ENCODE peak calls at places on chromosomes 2 and 18, in four cellular contexts. F is mucosa of descending colon, X is neural progenitor cell, L is cardiac muscle cell. R is an unnamed sample.
A peak's percentile ranks its signal among the peaks of the same experiment; 100 is the strongest.

GRCh38 chr2:174593041-174593440 is 4.6 kb downstream of the WIPF1 start:
- DNase-seq in F (no peak), X (no peak), L (no peak), R (no peak)

GRCh38 chr2:64233396-64233922 is 89.2 kb upstream of the PELI1 start:
- DNase-seq in F (no peak), X (no peak), L (no peak), R (no peak)

GRCh38 chr2:174603280-174603679 is 5.7 kb upstream of the WIPF1 start:
- DNase-seq in F (no peak), X (peak; percentile 66), L (peak; percentile 70), R (no peak)

GRCh38 chr2:54601339-54601738 is 122.1 kb upstream of the EML6 start:
- DNase-seq in F (no peak), X (no peak), L (no peak), R (no peak)

GRCh38 chr2:198441876-198442275 is 637.5 kb downstream of the PLCL1 start:
- DNase-seq in F (no peak), X (no peak), L (no peak), R (no peak)

GRCh38 chr18:77102246-77103040 is 30.1 kb downstream of the MBP start:
- DNase-seq in F (no peak), X (no peak), L (no peak), R (peak; percentile 68)

GRCh38 chr2:210528716-210529115 is 27.7 kb upstream of the CPS1 start:
- DNase-seq in F (no peak), X (no peak), L (no peak), R (no peak)

GRCh38 chr18:76115580-76115979 is 379.5 kb downstream of the ZNF516 start:
- DNase-seq in F (no peak), X (no peak), L (no peak), R (no peak)

GRCh38 chr2:72770879-72771461 is 54.9 kb downstream of the EXOC6B start:
- DNase-seq in F (no peak), X (peak; percentile 74), L (peak; percentile 83), R (peak; percentile 12)

GRCh38 chr18:48631851-48632250 is 93.0 kb downstream of the CTIF start:
- DNase-seq in F (no peak), X (no peak), L (no peak), R (no peak)

GRCh38 chr2:102449370-102449974 is 23.6 kb upstream of the SLC9A4 start:
- DNase-seq in F (peak; percentile 50), X (peak; percentile 37), L (peak; percentile 51), R (no peak)

GRCh38 chr2:172969609-172970008 is 106.0 kb upstream of the MAP3K20 start:
- DNase-seq in F (no peak), X (no peak), L (no peak), R (no peak)

GRCh38 chr2:178882666-178883440 is 75.6 kb upstream of the TTN start:
- DNase-seq in F (no peak), X (no peak), L (no peak), R (peak; percentile 60)

GRCh38 chr2:10133007-10133647 is 10.6 kb downstream of the RRM2 start:
- DNase-seq in F (no peak), X (no peak), L (no peak), R (no peak)

GRCh38 chr18:45910405-45911023 is 56.6 kb downstream of the EPG5 start:
- DNase-seq in F (peak; percentile 63), X (peak; percentile 71), L (peak; percentile 64), R (peak; percentile 10)

GRCh38 chr18:48842259-48843061 is 108.3 kb downstream of the SMAD7 start:
- DNase-seq in F (peak; percentile 45), X (no peak), L (peak; percentile 34), R (no peak)

GRCh38 chr18:650428-650858 is 7.0 kb upstream of the TYMS start:
- DNase-seq in F (no peak), X (no peak), L (no peak), R (no peak)
- H3K4me3 ChIP-seq in F (no peak overlapping the region), X (no peak overlapping the region), L (no peak overlapping the region), R (no peak overlapping the region)

GRCh38 chr2:161427413-161428239 is 11.5 kb downstream of the TBR1 start:
- DNase-seq in F (peak; percentile 16), X (peak; percentile 44), L (no peak), R (no peak)
- H3K4me3 ChIP-seq in F (no peak overlapping the region), X (peak overlapping the region; percentile 30), L (no peak overlapping the region), R (peak overlapping the region; percentile 37)

DNA sequence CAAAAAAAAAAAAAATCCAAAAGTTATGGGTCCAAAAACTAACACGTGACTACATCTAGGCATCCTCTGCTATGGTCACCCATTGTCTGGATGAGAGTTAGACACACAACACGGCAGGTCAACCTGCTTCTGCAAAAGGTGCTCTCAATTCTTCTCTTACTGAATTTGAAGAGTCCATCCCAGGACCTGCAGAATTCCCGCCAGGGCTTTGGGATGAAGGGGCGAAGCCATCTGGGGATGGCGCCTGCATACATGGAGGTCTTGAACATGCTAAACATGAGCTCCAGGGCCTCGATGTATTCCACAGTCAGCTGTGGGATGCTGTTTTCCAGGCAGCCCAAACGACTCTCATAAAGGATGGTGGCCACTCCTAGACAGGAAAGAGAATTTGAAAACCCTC is 19.1 kb downstream of the CYP27C1 start:
- DNase-seq in F (no peak), X (no peak), L (no peak), R (no peak)
- H3K4me3 ChIP-seq in F (no peak overlapping the region), X (no peak overlapping the region), L (no peak overlapping the region), R (no peak overlapping the region)

GRCh38 chr18:4751523-4751922 is 296.4 kb upstream of the DLGAP1 start:
- DNase-seq in F (no peak), X (no peak), L (no peak), R (no peak)
- H3K4me3 ChIP-seq in F (no peak overlapping the region), X (no peak overlapping the region), L (no peak overlapping the region), R (no peak overlapping the region)

GRCh38 chr18:10798727-10799435 is 273.1 kb downstream of the NAPG start:
- DNase-seq in F (no peak), X (no peak), L (peak; percentile 51), R (no peak)
- H3K4me3 ChIP-seq in F (no peak overlapping the region), X (no peak overlapping the region), L (no peak overlapping the region), R (no peak overlapping the region)

GRCh38 chr2:73976803-73977202 is 7.9 kb upstream of the TET3 start:
- DNase-seq in F (no peak), X (no peak), L (no peak), R (no peak)
- H3K4me3 ChIP-seq in F (no peak overlapping the region), X (no peak overlapping the region), L (no peak overlapping the region), R (no peak overlapping the region)

GRCh38 chr2:27378809-27379290 is 1.7 kb downstream of the ZNF513 start:
- DNase-seq in F (no peak), X (no peak), L (no peak), R (no peak)
- H3K4me3 ChIP-seq in F (no peak overlapping the region), X (peak overlapping the region; percentile 61), L (peak overlapping the region; percentile 62), R (peak overlapping the region; percentile 82)

GRCh38 chr2:130755234-130756040 is at the start of gene AMER3:
- DNase-seq in F (no peak), X (peak; percentile 72), L (peak; percentile 75), R (no peak)
- H3K4me3 ChIP-seq in F (no peak within 1 kb of the TSS), X (peak within 1 kb of the TSS; percentile 90), L (peak within 1 kb of the TSS; percentile 73), R (peak within 1 kb of the TSS; percentile 9)

GRCh38 chr2:11923935-11924334 is 177.5 kb downstream of the LPIN1 start:
- DNase-seq in F (no peak), X (no peak), L (peak; percentile 15), R (no peak)
- H3K4me3 ChIP-seq in F (no peak overlapping the region), X (no peak overlapping the region), L (no peak overlapping the region), R (no peak overlapping the region)